ENCODE peak calls at places on chromosomes 3 and 15, in four cellular contexts. One of them, this sample, is unnamed.

GRCh38 chr15:48149858-48150257 is 28.2 kb downstream of the MYEF2 start:
- DNase-seq in HepG2: no peak
- DNase-seq in GM12878: no peak
- DNase-seq in K562: no peak
- DNase-seq in this sample: no peak

GRCh38 chr3:18351823-18352744 is 73.1 kb downstream of the SATB1 start:
- DNase-seq in GM12878: no peak
- DNase-seq in HepG2: no peak
- DNase-seq in K562: no peak
- DNase-seq in this sample: no peak

GRCh38 chr3:180093535-180093934 is 56.8 kb upstream of the PEX5L start:
- DNase-seq in K562: no peak
- DNase-seq in HepG2: peak; percentile 32
- DNase-seq in GM12878: no peak
- DNase-seq in this sample: no peak

GRCh38 chr3:50203113-50203852 is 1.8 kb upstream of the SLC38A3 start:
- DNase-seq in K562: no peak
- DNase-seq in GM12878: no peak
- DNase-seq in HepG2: peak; percentile 70
- DNase-seq in this sample: no peak

GRCh38 chr3:129740120-129740519 is 133.6 kb upstream of the PLXND1 start:
- DNase-seq in K562: no peak
- DNase-seq in HepG2: no peak
- DNase-seq in GM12878: no peak
- DNase-seq in this sample: no peak

GRCh38 chr3:13574798-13575451 is 26.0 kb downstream of the FBLN2 start:
- DNase-seq in K562: peak; percentile 84
- DNase-seq in HepG2: no peak
- DNase-seq in GM12878: no peak
- DNase-seq in this sample: no peak

GRCh38 chr3:126083511-126083912 is 412 bp downstream of the SLC41A3 start:
- DNase-seq in K562: no peak
- DNase-seq in GM12878: no peak
- DNase-seq in HepG2: peak; percentile 14
- DNase-seq in this sample: peak; percentile 40

GRCh38 chr3:127801914-127802313 is 20.4 kb downstream of the MGLL start:
- DNase-seq in K562: no peak
- DNase-seq in HepG2: no peak
- DNase-seq in GM12878: no peak
- DNase-seq in this sample: no peak

GRCh38 chr15:62606376-62607164 is 436.0 kb upstream of the TPM1 start:
- DNase-seq in GM12878: no peak
- DNase-seq in HepG2: no peak
- DNase-seq in K562: no peak
- DNase-seq in this sample: peak; percentile 52

GRCh38 chr3:149042766-149043386 is 43.5 kb downstream of the HLTF start:
- DNase-seq in K562: no peak
- DNase-seq in HepG2: no peak
- DNase-seq in GM12878: peak; percentile 25
- DNase-seq in this sample: no peak

GRCh38 chr15:31925541-31925940 is 104.8 kb upstream of the CHRNA7 start:
- DNase-seq in GM12878: no peak
- DNase-seq in K562: no peak
- DNase-seq in HepG2: no peak
- DNase-seq in this sample: no peak

GRCh38 chr15:57217716-57218598 is 158.3 kb upstream of the CGNL1 start:
- DNase-seq in K562: no peak
- DNase-seq in GM12878: no peak
- DNase-seq in HepG2: no peak
- DNase-seq in this sample: no peak

GRCh38 chr3:14425574-14426304 is 23.3 kb downstream of the SLC6A6 start:
- DNase-seq in HepG2: no peak
- DNase-seq in K562: no peak
- DNase-seq in GM12878: no peak
- DNase-seq in this sample: no peak

GRCh38 chr15:29401644-29402043 is 132.0 kb upstream of the NSMCE3 start:
- DNase-seq in GM12878: no peak
- DNase-seq in HepG2: no peak
- DNase-seq in K562: no peak
- DNase-seq in this sample: no peak

GRCh38 chr3:5217824-5218595 is 30.5 kb downstream of the EDEM1 start:
- DNase-seq in GM12878: no peak
- DNase-seq in K562: no peak
- DNase-seq in HepG2: no peak
- DNase-seq in this sample: no peak

GRCh38 chr15:73227433-73228056 is 141.2 kb downstream of the HCN4 start:
- DNase-seq in K562: no peak
- DNase-seq in HepG2: peak; percentile 1
- DNase-seq in GM12878: no peak
- DNase-seq in this sample: no peak

GRCh38 chr3:138186803-138187295 is 252 bp upstream of the ARMC8 start:
- DNase-seq in GM12878: peak; percentile 54
- DNase-seq in HepG2: no peak
- DNase-seq in K562: peak; percentile 90
- DNase-seq in this sample: peak; percentile 81

GRCh38 chr3:28745436-28745835 is 396.8 kb upstream of the AZI2 start:
- DNase-seq in K562: no peak
- DNase-seq in HepG2: no peak
- DNase-seq in GM12878: no peak
- DNase-seq in this sample: no peak
- TF ChIP-seq MAX in K562: no peak
- TF ChIP-seq MAX in HepG2: no peak
- TF ChIP-seq MAX in GM12878: no peak
- TF ChIP-seq MAX in this sample: no peak

DNA sequence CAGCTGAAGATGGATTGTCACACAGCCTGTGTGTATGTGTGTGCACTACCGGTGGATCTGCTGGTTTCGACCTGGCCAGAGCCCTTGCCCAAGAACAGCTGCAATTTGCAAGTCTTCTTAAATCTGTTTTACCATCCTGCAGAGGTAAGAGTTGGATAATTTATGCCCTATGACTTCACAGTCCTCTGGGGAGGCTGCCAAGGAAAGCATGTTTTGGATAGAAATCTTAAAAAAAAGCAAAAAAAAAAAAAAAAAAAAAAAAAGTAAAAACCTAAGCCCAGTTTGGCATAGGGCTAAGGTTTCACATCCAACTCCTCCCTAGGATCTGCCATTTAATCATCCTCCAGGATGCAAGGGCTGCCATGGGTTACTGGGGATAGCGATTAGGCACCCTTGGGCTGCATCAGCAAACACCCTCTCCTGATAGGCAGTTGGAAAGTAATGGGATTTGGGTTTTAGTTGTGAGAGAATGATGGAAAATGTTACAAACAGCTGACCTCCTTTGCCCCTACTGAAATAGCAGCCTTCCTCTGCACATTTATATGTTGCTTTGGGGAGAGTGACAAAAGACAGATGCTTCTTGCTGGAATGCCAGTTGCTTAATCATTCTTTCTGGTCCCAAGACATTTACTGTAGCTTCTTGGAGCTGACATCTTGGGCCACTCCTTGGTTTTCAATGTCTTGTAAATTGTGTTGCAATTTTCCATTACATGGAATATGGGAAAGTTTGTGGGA is 35.3 kb downstream of the CD200R1L start:
- DNase-seq in K562: no peak
- DNase-seq in HepG2: no peak
- DNase-seq in GM12878: no peak
- DNase-seq in this sample: no peak
- TF ChIP-seq JUNB in K562: no peak
- TF ChIP-seq JUNB in HepG2: no peak
- TF ChIP-seq JUNB in GM12878: no peak
- TF ChIP-seq JUNB in this sample: no peak

GRCh38 chr15:82543155-82543554 is 2.9 kb upstream of the RPS17 start:
- DNase-seq in K562: no peak
- DNase-seq in GM12878: no peak
- DNase-seq in HepG2: no peak
- DNase-seq in this sample: no peak
- TF ChIP-seq MAX in K562: no peak
- TF ChIP-seq MAX in GM12878: no peak
- TF ChIP-seq MAX in HepG2: no peak
- TF ChIP-seq MAX in this sample: no peak

GRCh38 chr15:59157398-59157797 is 49.2 kb upstream of the LDHAL6B start:
- DNase-seq in HepG2: no peak
- DNase-seq in K562: no peak
- DNase-seq in GM12878: no peak
- DNase-seq in this sample: no peak

GRCh38 chr15:59157840-59158700 is 48.6 kb upstream of the LDHAL6B start:
- DNase-seq in K562: no peak
- DNase-seq in HepG2: no peak
- DNase-seq in GM12878: no peak
- DNase-seq in this sample: no peak

GRCh38 chr15:59159210-59159609 is 47.4 kb upstream of the LDHAL6B start:
- DNase-seq in HepG2: no peak
- DNase-seq in GM12878: no peak
- DNase-seq in K562: no peak
- DNase-seq in this sample: no peak

GRCh38 chr15:59158701-59159034 is 48.0 kb upstream of the LDHAL6B start:
- DNase-seq in K562: no peak
- DNase-seq in HepG2: no peak
- DNase-seq in GM12878: no peak
- DNase-seq in this sample: no peak

DNA sequence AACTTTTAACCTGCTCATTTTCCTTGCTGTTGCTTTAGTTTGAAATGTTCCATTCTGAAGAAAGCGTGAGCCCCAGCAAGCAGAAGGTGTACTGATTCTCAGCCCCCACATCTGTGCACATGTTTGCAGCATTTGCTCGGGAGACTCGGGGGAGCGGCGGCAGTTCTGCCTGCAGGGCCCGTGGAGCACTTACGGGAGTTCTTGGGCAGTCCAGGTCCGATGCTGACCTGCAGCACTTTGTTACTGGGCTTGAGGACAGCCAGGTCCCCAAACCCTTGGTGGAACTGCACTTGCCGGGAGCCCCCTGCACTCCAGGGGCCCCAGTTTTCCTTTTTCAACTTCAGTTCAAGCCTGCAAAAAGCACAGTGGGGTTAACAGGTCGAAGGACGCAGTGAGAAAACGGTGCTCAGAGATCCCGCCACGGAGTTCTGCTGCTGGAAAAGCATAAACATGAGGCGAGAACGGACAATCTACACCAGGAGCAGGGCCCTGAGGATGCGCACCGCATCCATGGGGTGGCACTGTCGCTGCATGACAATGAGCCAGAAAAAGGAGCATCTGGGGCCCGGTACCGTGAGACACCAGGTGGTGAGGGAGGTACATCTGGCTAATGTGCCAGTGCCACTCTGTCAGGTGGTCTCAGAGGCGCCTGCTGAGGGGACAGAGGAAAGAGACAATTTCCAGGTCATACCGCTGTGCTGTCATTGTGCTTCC is 45.6 kb upstream of the LDHAL6B start:
- DNase-seq in GM12878: no peak
- DNase-seq in K562: peak; percentile 50
- DNase-seq in HepG2: peak; percentile 25
- DNase-seq in this sample: peak; percentile 41
- TF ChIP-seq JUNB in GM12878: no peak
- TF ChIP-seq JUNB in K562: no peak
- TF ChIP-seq JUNB in HepG2: no peak
- TF ChIP-seq JUNB in this sample: no peak

DNA sequence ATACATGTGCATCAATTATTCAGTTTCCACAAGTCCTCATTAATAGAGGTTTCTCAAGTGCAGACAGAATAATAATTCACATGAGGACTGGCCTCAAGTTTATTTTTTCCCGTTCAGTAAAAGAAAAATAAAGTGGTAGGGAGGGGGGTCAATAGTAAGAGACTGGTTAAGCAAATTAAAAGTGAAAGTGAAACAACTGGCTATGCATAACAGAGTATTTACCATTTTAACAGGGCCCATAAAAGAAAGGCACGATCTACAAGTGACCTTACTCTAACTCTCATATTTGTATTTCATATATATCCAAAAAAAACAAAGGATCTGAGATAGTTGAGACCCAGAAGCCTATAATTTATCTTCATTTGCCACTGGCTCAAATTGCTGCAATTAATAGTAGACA is 686.4 kb downstream of the NTRK3 start:
- DNase-seq in HepG2: no peak
- DNase-seq in K562: no peak
- DNase-seq in GM12878: no peak
- DNase-seq in this sample: no peak
- TF ChIP-seq MAX in HepG2: no peak
- TF ChIP-seq MAX in K562: no peak
- TF ChIP-seq MAX in GM12878: no peak
- TF ChIP-seq MAX in this sample: no peak

GRCh38 chr3:106014518-106014917 is 145.7 kb upstream of the CBLB start:
- DNase-seq in HepG2: no peak
- DNase-seq in K562: no peak
- DNase-seq in GM12878: no peak
- DNase-seq in this sample: no peak
- TF ChIP-seq JUNB in HepG2: no peak
- TF ChIP-seq JUNB in K562: no peak
- TF ChIP-seq JUNB in GM12878: no peak
- TF ChIP-seq JUNB in this sample: no peak

GRCh38 chr3:46573701-46574100 is 7.6 kb upstream of the LRRC2 start:
- DNase-seq in GM12878: no peak
- DNase-seq in HepG2: no peak
- DNase-seq in K562: no peak
- DNase-seq in this sample: no peak

GRCh38 chr3:46576386-46576785 is 10.3 kb upstream of the LRRC2 start:
- DNase-seq in K562: no peak
- DNase-seq in HepG2: no peak
- DNase-seq in GM12878: no peak
- DNase-seq in this sample: no peak

GRCh38 chr3:46574881-46575576 is 8.9 kb upstream of the LRRC2 start:
- DNase-seq in K562: no peak
- DNase-seq in GM12878: no peak
- DNase-seq in HepG2: no peak
- DNase-seq in this sample: no peak

GRCh38 chr3:46575577-46576222 is 9.6 kb upstream of the LRRC2 start:
- DNase-seq in HepG2: no peak
- DNase-seq in K562: no peak
- DNase-seq in GM12878: no peak
- DNase-seq in this sample: no peak

GRCh38 chr3:46574263-46574662 is 8.2 kb upstream of the LRRC2 start:
- DNase-seq in K562: no peak
- DNase-seq in GM12878: no peak
- DNase-seq in HepG2: peak; percentile 84
- DNase-seq in this sample: no peak
- TF ChIP-seq MAX in K562: no peak
- TF ChIP-seq MAX in GM12878: no peak
- TF ChIP-seq MAX in HepG2: no peak
- TF ChIP-seq MAX in this sample: no peak